ENCODE peak calls at places on chromosomes 3 and 15, in ten cellular contexts. M is dermis blood vessel endothelial cell; H is head of caudate nucleus; X is GM13976; D is NCI-H1048; Y is stimulated activated CD8-positive, alpha-beta memory T cell treated with anti-CD3 and anti-CD28 coated beads, Interleukin-4, amount 100 ng/mL, for 4 hours; T is effector CD4-positive, alpha-beta T cell; E is left cardiac atrium; N is HFF-Myc; V is RPMI8226. Q is an unnamed sample.

GRCh38 chr3:9918261-9919038 is 1.6 kb downstream of the IL17RC start:
- DNase-seq in X (no peak), T (no peak), V (no peak), Y (no peak), E (no peak), M (no peak), H (no peak), D (no peak), N (no peak), Q (no peak)

GRCh38 chr3:184154909-184155643 is at the start of gene DVL3:
- DNase-seq in E (peak), T (no peak), X (peak), V (peak), N (no peak), H (peak), Y (no peak), M (peak), D (no peak), Q (no peak)

GRCh38 chr15:25946241-25946786 is 83.2 kb upstream of the ATP10A start:
- DNase-seq in X (no peak), N (no peak), D (no peak), Y (no peak), T (no peak), E (no peak), V (no peak), M (no peak), H (no peak), Q (no peak)

GRCh38 chr3:108406661-108407206 is 103.7 kb downstream of the MYH15 start:
- DNase-seq in X (peak), V (peak), H (no peak), Y (no peak), M (peak), E (no peak), N (peak), D (peak), T (peak), Q (no peak)

GRCh38 chr15:43516185-43516584 is 1.2 kb upstream of the MAP1A start:
- DNase-seq in M (no peak), H (no peak), D (no peak), T (no peak), V (no peak), Y (no peak), X (no peak), E (peak), N (no peak), Q (no peak)

GRCh38 chr15:40992241-40992741 is 39.0 kb downstream of the CHAC1 start:
- DNase-seq in X (no peak), E (no peak), T (no peak), V (no peak), H (no peak), N (no peak), M (no peak), D (no peak), Y (no peak), Q (no peak)

GRCh38 chr3:129795596-129795995 is 97.9 kb downstream of the TMCC1 start:
- DNase-seq in N (no peak), M (peak), T (no peak), H (no peak), D (no peak), X (no peak), Y (no peak), E (no peak), V (no peak), Q (no peak)

GRCh38 chr3:140630866-140631265 is 47.0 kb upstream of the TRIM42 start:
- DNase-seq in D (no peak), T (no peak), H (no peak), Y (no peak), N (no peak), E (no peak), M (no peak), X (no peak), V (no peak), Q (no peak)

GRCh38 chr3:128054363-128054762 is 2.1 kb downstream of the SEC61A1 start:
- DNase-seq in D (no peak), E (no peak), Y (no peak), X (no peak), N (no peak), T (no peak), H (no peak), M (peak), V (no peak), Q (no peak)

GRCh38 chr15:70100495-70101331 is 3.0 kb upstream of the TLE3 start:
- DNase-seq in T (peak), V (peak), H (no peak), E (peak), Y (peak), X (peak), M (peak), N (no peak), D (no peak), Q (no peak)

GRCh38 chr15:92657486-92657885 is 1.9 kb upstream of the FAM174B start:
- DNase-seq in E (no peak), Y (no peak), H (no peak), M (no peak), N (no peak), X (no peak), T (no peak), D (no peak), V (no peak), Q (no peak)

GRCh38 chr3:78846688-78847087 is 921.1 kb downstream of the ROBO1 start:
- DNase-seq in Y (no peak), H (no peak), T (no peak), X (no peak), D (no peak), M (no peak), E (no peak), N (peak), V (no peak), Q (no peak)

GRCh38 chr3:54599741-54600140 is 328.1 kb downstream of the LRTM1 start:
- DNase-seq in Y (no peak), D (no peak), N (no peak), T (no peak), H (peak), X (no peak), E (peak), M (no peak), V (no peak), Q (no peak)

GRCh38 chr3:137294139-137294538 is 336.4 kb downstream of the IL20RB start:
- DNase-seq in M (no peak), V (no peak), E (no peak), N (no peak), D (no peak), X (no peak), H (no peak), Y (no peak), T (no peak), Q (no peak)

GRCh38 chr3:141368062-141368924 is at the start of gene ZBTB38:
- DNase-seq in Y (no peak), X (peak), H (peak), D (no peak), V (peak), T (no peak), N (peak), M (peak), E (peak), Q (peak)

GRCh38 chr3:47850062-47850802 is 47.3 kb downstream of the DHX30 start:
- DNase-seq in D (no peak), X (no peak), E (no peak), V (peak), M (peak), H (no peak), Y (no peak), N (no peak), T (no peak), Q (no peak)

GRCh38 chr15:77541421-77542181 is 91.1 kb downstream of the LINGO1 start:
- DNase-seq in N (peak), E (peak), Y (no peak), D (no peak), T (no peak), M (no peak), X (no peak), H (peak), V (no peak), Q (no peak)

GRCh38 chr15:35827949-35828348 is 282.0 kb upstream of the DPH6 start:
- DNase-seq in H (no peak), V (no peak), D (no peak), T (no peak), N (no peak), Y (no peak), E (no peak), M (peak), X (no peak), Q (no peak)

GRCh38 chr3:82587174-82587573 is 825.7 kb upstream of the GBE1 start:
- DNase-seq in M (no peak), E (no peak), V (no peak), D (no peak), Y (no peak), N (no peak), T (no peak), H (no peak), X (no peak), Q (no peak)

GRCh38 chr3:68088636-68089035 is 434.2 kb upstream of the SUCLG2 start:
- DNase-seq in X (no peak), Y (no peak), V (no peak), T (no peak), H (no peak), E (no peak), M (no peak), N (no peak), D (no peak), Q (no peak)

GRCh38 chr3:149414557-149415231 is 37.2 kb upstream of the TM4SF1 start:
- DNase-seq in V (no peak), N (no peak), E (no peak), T (no peak), X (no peak), M (peak), D (no peak), H (no peak), Y (no peak), Q (no peak)

GRCh38 chr3:181549266-181549665 is 162.5 kb upstream of the SOX2 start:
- DNase-seq in H (no peak), M (no peak), V (no peak), D (no peak), T (no peak), Y (no peak), X (no peak), E (no peak), N (no peak), Q (no peak)

GRCh38 chr3:159804726-159805410 is 183.8 kb upstream of the IL12A start:
- DNase-seq in M (peak), D (peak), E (peak), H (peak), N (peak), Y (no peak), X (peak), V (peak), T (no peak), Q (no peak)

GRCh38 chr3:141050913-141051632 is at the start of gene SPSB4:
- DNase-seq in D (peak), V (peak), X (no peak), Y (no peak), E (peak), H (no peak), T (no peak), N (no peak), M (peak), Q (no peak)

GRCh38 chr15:62445244-62445643 is 280.2 kb upstream of the C2CD4B start:
- DNase-seq in D (no peak), X (no peak), Y (no peak), T (no peak), H (no peak), N (no peak), E (no peak), M (no peak), V (no peak), Q (no peak)

Q was measured in AG09309.